ENCODE peak calls at places on chromosomes 6 and 20, in eight cellular contexts. K, W, E, N, S, H, M and P are unnamed samples.

GRCh38 chr6:45507156-45507555 is 129.4 kb upstream of the SUPT3H start:
- DNase-seq in H (no peak), M (no peak), K (no peak), N (no peak), E (no peak), W (no peak), S (no peak), P (no peak)

GRCh38 chr20:2693286-2693995 is 861 bp downstream of the EBF4 start:
- DNase-seq in W (no peak), K (no peak), S (peak), E (no peak), H (no peak), M (no peak), N (peak), P (peak)

GRCh38 chr6:162489406-162489976 is 238.1 kb downstream of the PRKN start:
- DNase-seq in M (no peak), N (no peak), H (no peak), W (no peak), S (no peak), K (no peak), E (no peak), P (no peak)

GRCh38 chr6:125850361-125850760 is 59.6 kb downstream of the NCOA7 start:
- DNase-seq in K (no peak), W (no peak), N (no peak), E (no peak), M (no peak), H (no peak), S (peak), P (peak)

GRCh38 chr6:16322666-16323312 is 84.4 kb downstream of the GMPR start:
- DNase-seq in E (no peak), H (no peak), S (peak), W (peak), K (peak), M (no peak), N (no peak), P (peak)

GRCh38 chr6:1911476-1911875 is 301.8 kb downstream of the FOXC1 start:
- DNase-seq in S (no peak), N (no peak), E (no peak), M (no peak), H (peak), K (no peak), W (no peak), P (no peak)

GRCh38 chr20:4601630-4602296 is 119.9 kb upstream of the PRND start:
- DNase-seq in W (peak), M (no peak), K (no peak), H (no peak), S (peak), N (no peak), E (no peak), P (peak)

GRCh38 chr6:136550330-136551071 is at the start of gene MAP7:
- DNase-seq in K (no peak), M (peak), N (peak), H (no peak), S (peak), W (peak), E (peak), P (no peak)

GRCh38 chr6:135506270-135506997 is 8.9 kb upstream of the AHI1 start:
- DNase-seq in S (peak), E (no peak), H (peak), K (peak), W (peak), M (no peak), N (no peak), P (peak)

GRCh38 chr20:38979842-38980241 is 17.7 kb downstream of the DHX35 start:
- DNase-seq in N (no peak), S (no peak), E (no peak), K (no peak), W (no peak), M (no peak), H (no peak), P (no peak)

GRCh38 chr6:27889275-27889627 is 22.9 kb downstream of the OR2B2 start:
- DNase-seq in N (no peak), E (no peak), M (no peak), H (peak), W (no peak), S (no peak), K (no peak), P (no peak)

GRCh38 chr6:57087916-57088315 is 2.1 kb upstream of the ZNF451 start:
- DNase-seq in K (no peak), M (no peak), W (no peak), E (no peak), H (peak), S (no peak), N (no peak), P (no peak)

GRCh38 chr6:44133003-44133931 is 5.9 kb downstream of the TMEM63B start:
- DNase-seq in K (peak), N (peak), S (peak), H (no peak), E (no peak), W (no peak), M (peak), P (peak)

GRCh38 chr6:167750956-167751358 is 75.8 kb upstream of the AFDN start:
- DNase-seq in M (no peak), H (no peak), N (peak), K (no peak), S (no peak), E (no peak), W (no peak), P (no peak)

GRCh38 chr6:170459451-170459850 is 93.7 kb downstream of the PSMB1 start:
- DNase-seq in W (peak), M (no peak), S (no peak), N (no peak), E (no peak), H (no peak), K (peak), P (no peak)

GRCh38 chr6:80454197-80454596 is 347.7 kb downstream of the BCKDHB start:
- DNase-seq in W (no peak), N (no peak), H (no peak), S (no peak), E (no peak), K (peak), M (no peak), P (no peak)

GRCh38 chr6:31701666-31702420 is 1.3 kb downstream of the ABHD16A start:
- DNase-seq in H (no peak), M (no peak), N (no peak), K (no peak), S (no peak), E (no peak), W (peak), P (no peak)

GRCh38 chr6:28537509-28538140 is 11.9 kb downstream of the GPX5 start:
- DNase-seq in S (no peak), M (no peak), W (peak), H (no peak), N (peak), E (no peak), K (no peak), P (peak)

GRCh38 chr6:4778086-4778485 is 1.9 kb downstream of the CDYL start:
- DNase-seq in E (no peak), M (no peak), K (peak), N (no peak), H (no peak), S (no peak), W (no peak), P (no peak)

GRCh38 chr6:106381871-106382270 is 21.4 kb downstream of the CRYBG1 start:
- DNase-seq in W (no peak), N (no peak), E (no peak), H (no peak), S (no peak), K (no peak), M (no peak), P (no peak)